ENCODE peak calls at places on chromosomes 11 and 22, in five cellular contexts. G is heart right ventricle, C is MM.1S, T is hepatocyte, N is cardiac muscle cell. B is an unnamed sample.

GRCh38 chr22:44669725-44670027 is 32.3 kb upstream of the PRR5 start:
- DNase-seq in G (no peak), C (no peak), T (no peak), N (peak), B (no peak)

GRCh38 chr11:123302751-123303195 is 107.7 kb upstream of the CLMP start:
- DNase-seq in G (no peak), C (no peak), T (peak), N (no peak), B (no peak)

GRCh38 chr11:11780843-11781242 is 60.9 kb upstream of the USP47 start:
- DNase-seq in G (no peak), C (no peak), T (no peak), N (no peak), B (no peak)

GRCh38 chr22:38017272-38017920 is 33.0 kb upstream of the SOX10 start:
- DNase-seq in G (peak), C (no peak), T (no peak), N (no peak), B (peak)

GRCh38 chr11:104526006-104526405 is 362.1 kb upstream of the PDGFD start:
- DNase-seq in G (no peak), C (no peak), T (no peak), N (no peak), B (no peak)

GRCh38 chr11:126748097-126748756 is 252.3 kb downstream of the KIRREL3 start:
- DNase-seq in G (no peak), C (no peak), T (no peak), N (no peak), B (peak)

GRCh38 chr22:37607912-37608476 is 640 bp upstream of the GGA1 start:
- DNase-seq in G (no peak), C (no peak), T (no peak), N (no peak), B (no peak)

GRCh38 chr22:24134090-24134846 is 47.0 kb upstream of the SUSD2 start:
- DNase-seq in G (peak), C (no peak), T (no peak), N (peak), B (no peak)

GRCh38 chr11:128916646-128917045 is 25.5 kb downstream of the KCNJ5 start:
- DNase-seq in G (no peak), C (no peak), T (no peak), N (no peak), B (no peak)

GRCh38 chr11:71543866-71544265 is 4.4 kb upstream of the KRTAP5-9 start:
- DNase-seq in G (no peak), C (no peak), T (no peak), N (no peak), B (no peak)

GRCh38 chr11:11155962-11156815 is 196.9 kb downstream of the CSNK2A3 start:
- DNase-seq in G (no peak), C (no peak), T (no peak), N (peak), B (no peak)

GRCh38 chr22:30005213-30005857 is 74.9 kb upstream of the HORMAD2 start:
- DNase-seq in G (peak), C (peak), T (peak), N (peak), B (peak)

GRCh38 chr11:20351870-20352269 is 11.6 kb upstream of the HTATIP2 start:
- DNase-seq in G (no peak), C (no peak), T (no peak), N (no peak), B (no peak)

GRCh38 chr11:83282084-83282716 is 4.0 kb downstream of the CCDC90B start:
- DNase-seq in G (no peak), C (no peak), T (no peak), N (no peak), B (no peak)

GRCh38 chr22:33108037-33108436 is 49.9 kb upstream of the SYN3 start:
- DNase-seq in G (no peak), C (no peak), T (no peak), N (no peak), B (no peak)

GRCh38 chr11:32312206-32312817 is 123.0 kb downstream of the WT1 start:
- DNase-seq in G (no peak), C (no peak), T (no peak), N (no peak), B (no peak)

GRCh38 chr22:41524283-41524682 is 20.0 kb downstream of the POLR3H start:
- DNase-seq in G (peak), C (no peak), T (no peak), N (no peak), B (peak)

GRCh38 chr11:63672934-63673539 is 1.9 kb upstream of the ATL3 start:
- DNase-seq in G (no peak), C (no peak), T (no peak), N (no peak), B (no peak)

GRCh38 chr11:70501026-70501901 is 102.9 kb downstream of the CTTN start:
- DNase-seq in G (peak), C (no peak), T (no peak), N (no peak), B (no peak)

GRCh38 chr11:65429724-65430405 is 7.3 kb downstream of the NEAT1 start:
- DNase-seq in G (peak), C (peak), T (peak), N (no peak), B (peak)

GRCh38 chr11:42595856-42596255 is 715.9 kb upstream of the API5 start:
- DNase-seq in G (no peak), C (no peak), T (no peak), N (no peak), B (no peak)

GRCh38 chr11:131928992-131929391 is 558.6 kb downstream of the NTM start:
- DNase-seq in G (no peak), C (no peak), T (no peak), N (no peak), B (no peak)

GRCh38 chr11:75441804-75442132 is 8.8 kb upstream of the KLHL35 start:
- DNase-seq in G (no peak), C (no peak), T (no peak), N (no peak), B (no peak)

GRCh38 chr11:95465887-95466286 is 234.9 kb upstream of the SESN3 start:
- DNase-seq in G (no peak), C (no peak), T (no peak), N (no peak), B (no peak)

GRCh38 chr11:109960831-109961230 is 132.4 kb upstream of the ZC3H12C start:
- DNase-seq in G (peak), C (no peak), T (peak), N (no peak), B (peak)

GRCh38 chr11:42462558-42463310 is 849.1 kb upstream of the API5 start:
- DNase-seq in G (no peak), C (no peak), T (no peak), N (no peak), B (no peak)

GRCh38 chr11:59106363-59107336 is at the start of gene FAM111B:
- DNase-seq in G (peak), C (peak), T (peak), N (peak), B (peak)

GRCh38 chr22:47835726-47836125 is 1073.3 kb downstream of the TBC1D22A start:
- DNase-seq in G (no peak), C (peak), T (peak), N (no peak), B (no peak)

GRCh38 chr11:32056445-32056844 is 34.4 kb upstream of the RCN1 start:
- DNase-seq in G (no peak), C (no peak), T (no peak), N (no peak), B (no peak)

GRCh38 chr11:104650234-104650633 is 248.0 kb downstream of the CASP12 start:
- DNase-seq in G (no peak), C (no peak), T (no peak), N (no peak), B (no peak)

GRCh38 chr22:36136475-36136874 is 24.1 kb downstream of the APOL3 start:
- DNase-seq in G (no peak), C (no peak), T (no peak), N (no peak), B (no peak)

GRCh38 chr11:36793542-36793926 is 195.5 kb upstream of the RAG2 start:
- DNase-seq in G (no peak), C (no peak), T (peak), N (peak), B (no peak)

GRCh38 chr22:25475554-25476022 is 88.9 kb upstream of the GRK3 start:
- DNase-seq in G (peak), C (no peak), T (peak), N (no peak), B (peak)

GRCh38 chr11:71171024-71171423 is 81.4 kb downstream of the SHANK2 start:
- DNase-seq in G (no peak), C (no peak), T (no peak), N (no peak), B (no peak)

GRCh38 chr11:44312876-44313275 is 2.9 kb upstream of the ALX4 start:
- DNase-seq in G (no peak), C (no peak), T (no peak), N (no peak), B (no peak)

DNA sequence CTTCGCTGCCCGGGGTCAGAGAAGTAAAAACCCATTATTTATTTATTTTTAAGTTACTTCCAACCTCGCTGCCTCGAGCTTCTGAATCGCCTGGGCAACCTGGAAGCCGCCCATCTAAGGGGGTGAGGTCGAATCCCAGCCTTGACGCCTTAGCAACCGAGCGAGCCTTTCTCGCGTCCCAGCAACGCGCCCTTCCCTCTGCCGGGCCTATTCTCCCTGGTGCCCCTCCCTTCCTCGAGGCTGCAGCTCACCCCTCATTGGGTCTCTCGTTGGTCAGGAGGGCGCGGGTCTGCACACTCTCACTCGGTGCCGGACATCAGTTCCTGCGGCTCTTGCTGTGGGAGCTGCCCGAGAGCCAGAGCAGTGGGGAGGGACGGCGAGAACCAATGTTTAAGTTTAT is at the start of gene CCDC81:
- DNase-seq in G (no peak), C (no peak), T (peak), N (peak), B (no peak)
- H3K4me3 ChIP-seq in G (peak), C (no peak), T (no peak), N (no peak), B (no peak)

GRCh38 chr11:27391336-27392015 is 28.5 kb upstream of the CCDC34 start:
- DNase-seq in G (no peak), C (no peak), T (no peak), N (no peak), B (no peak)

GRCh38 chr11:27388869-27389268 is 25.9 kb upstream of the CCDC34 start:
- DNase-seq in G (no peak), C (no peak), T (no peak), N (no peak), B (no peak)

GRCh38 chr11:27390959-27391326 is 27.9 kb upstream of the CCDC34 start:
- DNase-seq in G (no peak), C (no peak), T (no peak), N (no peak), B (no peak)

GRCh38 chr11:27392278-27392677 is 29.3 kb upstream of the CCDC34 start:
- DNase-seq in G (no peak), C (no peak), T (no peak), N (no peak), B (no peak)

GRCh38 chr11:27390318-27390958 is 27.4 kb upstream of the CCDC34 start:
- DNase-seq in G (no peak), C (no peak), T (no peak), N (no peak), B (no peak)
- TF ChIP-seq CTCF in G (no peak), C (no peak), T (no peak), N (no peak), B (no peak)

DNA sequence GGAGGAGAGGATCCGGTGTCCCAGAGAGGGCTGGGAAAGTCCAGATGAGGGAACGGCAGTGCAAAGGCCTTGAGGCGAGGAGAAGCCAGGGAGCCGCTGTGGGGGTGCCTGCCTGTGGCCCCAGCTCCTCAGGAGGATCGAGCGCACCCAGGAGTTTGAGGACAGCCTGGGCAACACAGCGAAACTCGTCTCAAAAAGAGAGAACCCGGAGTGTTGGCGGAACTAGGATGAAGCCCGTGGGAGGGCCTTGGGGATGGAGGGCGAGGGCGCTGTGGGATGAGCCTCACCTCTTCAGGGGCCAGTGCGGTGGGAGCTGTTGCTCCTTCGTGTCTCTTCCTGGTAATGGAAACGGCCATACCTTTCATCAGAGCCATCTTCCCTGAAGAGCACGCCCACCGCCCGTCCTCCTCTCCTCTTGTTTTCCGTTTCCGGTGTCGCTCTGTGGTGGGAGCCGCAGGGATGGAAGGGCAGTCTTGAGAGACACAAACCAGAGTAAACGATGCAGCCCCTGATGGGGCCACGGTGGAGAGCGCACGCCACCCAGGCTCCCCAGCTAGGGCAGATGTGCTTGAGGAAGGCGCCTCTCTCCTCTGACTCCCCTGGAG is 15.7 kb downstream of the TRMU start:
- DNase-seq in G (no peak), C (no peak), T (no peak), N (no peak), B (no peak)
- H3K4me3 ChIP-seq in G (no peak), C (no peak), T (no peak), N (no peak), B (no peak)

GRCh38 chr11:124536520-124536919 is 6.9 kb downstream of the OR8B12 start:
- DNase-seq in G (peak), C (no peak), T (peak), N (peak), B (peak)
- TF ChIP-seq CTCF in G (no peak), C (no peak), T (peak), N (peak), B (peak)

GRCh38 chr22:49663823-49664222 is 163.8 kb downstream of the BRD1 start:
- DNase-seq in G (no peak), C (no peak), T (no peak), N (no peak), B (peak)

GRCh38 chr22:49664371-49664881 is 163.2 kb downstream of the BRD1 start:
- DNase-seq in G (no peak), C (no peak), T (no peak), N (no peak), B (no peak)

GRCh38 chr22:49663311-49663711 is 164.4 kb downstream of the BRD1 start:
- DNase-seq in G (no peak), C (no peak), T (no peak), N (no peak), B (no peak)

GRCh38 chr22:49660794-49661781 is 166.6 kb downstream of the BRD1 start:
- DNase-seq in G (no peak), C (no peak), T (no peak), N (no peak), B (no peak)

GRCh38 chr22:49662681-49663080 is 165.0 kb downstream of the BRD1 start:
- DNase-seq in G (no peak), C (no peak), T (no peak), N (no peak), B (no peak)
- H3K4me3 ChIP-seq in G (no peak), C (no peak), T (no peak), N (no peak), B (no peak)

DNA sequence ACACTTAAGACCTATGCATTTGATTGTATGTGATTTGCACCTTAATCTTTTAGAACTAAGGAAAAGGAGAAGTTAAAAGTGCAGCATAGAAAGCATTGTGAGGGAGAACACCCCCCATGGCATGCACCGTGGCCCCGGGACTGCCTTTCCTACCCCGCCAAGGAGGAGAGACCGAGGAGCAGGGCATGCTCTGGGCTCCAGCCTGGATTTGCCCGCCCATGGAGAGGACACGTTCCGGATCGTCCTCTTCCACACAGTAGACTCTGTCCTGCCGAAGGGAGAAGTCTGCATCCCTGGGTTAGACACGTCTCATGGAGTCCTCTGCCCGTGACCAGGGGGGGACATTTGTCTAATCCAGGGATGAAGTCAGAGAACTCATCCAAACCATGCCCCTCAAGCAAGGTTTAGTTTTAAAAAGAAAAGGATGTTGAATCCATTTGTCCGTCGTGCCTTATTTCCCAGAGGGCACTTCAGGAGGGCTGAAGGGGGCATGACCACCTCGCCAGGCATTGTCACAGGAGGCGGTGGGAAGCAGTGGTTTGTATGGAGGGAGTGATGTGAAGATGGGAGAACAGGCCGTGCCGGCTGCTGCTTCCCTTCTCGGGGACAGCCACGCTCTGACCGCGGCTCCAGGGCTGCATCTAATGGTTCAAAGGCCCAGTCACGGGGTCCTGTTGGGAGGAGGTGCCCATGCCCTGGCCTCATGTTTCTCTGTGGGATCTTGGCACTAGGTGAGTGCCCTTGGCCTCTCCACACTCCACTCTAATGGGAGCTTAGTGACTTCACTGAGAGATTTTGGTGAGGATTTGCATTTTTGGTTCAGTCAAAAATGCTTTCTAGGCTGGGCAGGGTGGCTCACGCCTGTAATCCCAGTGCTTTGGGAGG is 66.2 kb upstream of the GAL start:
- DNase-seq in G (no peak), C (no peak), T (no peak), N (no peak), B (no peak)
- TF ChIP-seq CTCF in G (no peak), C (no peak), T (no peak), N (no peak), B (no peak)

DNA sequence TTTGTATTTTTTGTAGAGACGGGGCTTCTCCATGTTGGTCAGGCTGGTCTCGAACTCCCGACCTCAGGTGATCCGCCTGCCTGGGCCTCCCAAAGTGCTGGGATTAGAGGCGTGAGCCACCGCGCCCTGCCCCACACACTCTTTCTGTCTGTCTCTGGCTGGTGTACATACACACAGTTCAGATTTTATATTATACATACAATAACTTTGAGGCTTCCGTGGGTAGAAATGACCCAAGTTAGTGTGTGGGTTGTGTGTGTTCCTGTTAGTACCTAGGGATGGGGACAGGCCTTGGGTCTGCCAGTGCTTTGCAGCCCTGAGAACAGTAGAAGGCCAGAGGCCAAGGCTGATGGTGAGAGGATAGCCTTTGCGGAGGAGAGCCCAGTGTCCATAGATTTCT is 2.8 kb downstream of the ZBTB16 start:
- DNase-seq in G (no peak), C (no peak), T (no peak), N (no peak), B (no peak)
- H3K4me3 ChIP-seq in G (peak), C (no peak), T (no peak), N (no peak), B (peak)

GRCh38 chr11:78838417-78838816 is 263.8 kb upstream of the NARS2 start:
- DNase-seq in G (no peak), C (peak), T (no peak), N (no peak), B (no peak)
- TF ChIP-seq CTCF in G (no peak), C (peak), T (peak), N (no peak), B (no peak)

DNA sequence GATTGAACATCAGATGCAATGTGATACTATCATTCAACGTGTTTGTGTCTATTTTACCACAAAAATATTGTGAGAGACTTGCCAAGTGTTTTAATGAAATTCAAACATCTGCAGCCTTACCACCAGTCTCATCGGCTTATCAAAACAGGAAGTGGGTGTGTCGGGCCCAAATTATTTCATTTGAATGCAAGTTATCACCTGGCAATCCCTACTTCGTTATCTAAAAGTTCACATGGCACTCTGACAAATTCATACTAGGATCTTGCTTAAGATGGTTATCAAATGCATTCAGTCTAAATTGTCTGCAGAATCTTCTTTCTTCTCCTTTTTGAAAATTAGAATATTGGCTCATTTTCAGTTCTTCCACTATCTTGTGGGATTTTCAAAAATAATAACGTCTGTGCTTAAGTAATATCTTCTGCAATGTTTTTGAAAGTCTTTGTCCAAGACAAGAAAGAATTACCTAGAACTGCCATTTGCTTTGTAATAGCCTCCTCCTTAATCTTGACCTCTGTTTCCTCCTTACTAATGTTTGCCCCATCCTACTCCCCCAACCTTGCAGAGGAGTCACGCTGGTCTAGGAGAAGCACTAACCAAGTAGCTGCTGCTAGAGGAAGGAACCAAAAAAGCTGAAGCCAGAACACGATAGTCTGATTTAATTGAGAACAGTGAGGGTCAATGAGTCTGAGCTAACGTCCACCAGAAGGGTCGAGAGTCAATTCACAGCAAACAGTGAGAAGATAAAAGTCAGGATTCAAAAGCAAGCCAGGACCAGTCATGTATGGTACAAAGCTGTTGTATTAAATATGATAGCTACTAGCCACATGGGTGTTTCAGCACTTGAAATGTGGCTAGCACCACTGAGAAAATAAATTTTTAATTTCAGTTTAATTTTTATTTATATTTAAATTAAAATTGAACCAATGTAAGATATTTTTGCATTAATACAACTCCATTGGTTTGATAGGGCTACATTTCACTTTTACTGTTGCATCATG is 10.2 kb upstream of the BIRC3 start:
- DNase-seq in G (no peak), C (no peak), T (no peak), N (no peak), B (no peak)
- H3K4me3 ChIP-seq in G (no peak), C (no peak), T (no peak), N (no peak), B (no peak)

B was measured in adrenal gland.